ENCODE peak calls at places on chromosome 17, in five cellular contexts. B is BE2C; K is RWPE1; O is progenitor cell of endocrine pancreas; E is CD4-positive, alpha-beta T cell. A is an unnamed sample.

GRCh38 chr17:74407384-74407783 is 24.5 kb upstream of the GPRC5C start:
- DNase-seq in B (no peak), K (no peak), O (no peak), E (no peak), A (no peak)

GRCh38 chr17:30113213-30113612 is 3.4 kb upstream of the NSRP1 start:
- DNase-seq in K (no peak), E (no peak), B (no peak), O (no peak), A (no peak)

GRCh38 chr17:59707182-59707970 is at the start of the genes PTRH2 and VMP1:
- DNase-seq in E (peak), K (peak), B (peak), O (peak), A (peak)

GRCh38 chr17:17670701-17671319 is 10.4 kb upstream of the RAI1 start:
- DNase-seq in E (no peak), O (no peak), B (no peak), K (no peak), A (no peak)

GRCh38 chr17:56976941-56977570 is 875 bp upstream of the SCPEP1 start:
- DNase-seq in B (no peak), O (no peak), E (no peak), K (no peak), A (no peak)

GRCh38 chr17:79338589-79338988 is 264.0 kb downstream of the ENGASE start:
- DNase-seq in E (no peak), O (no peak), B (no peak), K (peak), A (no peak)

GRCh38 chr17:78996781-78997201 is 12.8 kb downstream of the CANT1 start:
- DNase-seq in K (no peak), E (no peak), O (no peak), B (no peak), A (no peak)

GRCh38 chr17:8189041-8189710 is 804 bp downstream of the BORCS6 start:
- DNase-seq in E (no peak), O (peak), K (no peak), B (peak), A (peak)

GRCh38 chr17:9517396-9517795 is 58.2 kb downstream of the STX8 start:
- DNase-seq in K (no peak), O (no peak), E (peak), B (no peak), A (no peak)

GRCh38 chr17:39101139-39101538 is 50.3 kb downstream of the PLXDC1 start:
- DNase-seq in B (no peak), E (no peak), K (no peak), O (no peak), A (no peak)

GRCh38 chr17:82202981-82203380 is 9.7 kb downstream of the CCDC57 start:
- DNase-seq in B (no peak), O (no peak), K (no peak), E (no peak), A (no peak)

GRCh38 chr17:14833201-14833773 is 431.8 kb downstream of the PMP22 start:
- DNase-seq in B (no peak), E (no peak), K (no peak), O (no peak), A (no peak)

GRCh38 chr17:14211778-14212177 is 24.9 kb downstream of the CDRT15 start:
- DNase-seq in O (no peak), B (no peak), K (no peak), E (peak), A (peak)

GRCh38 chr17:77493238-77493812 is 352.6 kb downstream of the SEC14L1 start:
- DNase-seq in O (no peak), K (no peak), B (peak), E (no peak), A (no peak)

GRCh38 chr17:39461911-39462641 is 790 bp downstream of the CDK12 start:
- DNase-seq in B (peak), K (peak), E (peak), O (no peak), A (peak)

GRCh38 chr17:63838586-63839184 is 3.8 kb downstream of the SMARCD2 start:
- DNase-seq in B (peak), E (no peak), K (peak), O (no peak), A (no peak)

GRCh38 chr17:77959216-77959925 is 868 bp downstream of the TNRC6C start:
- DNase-seq in E (peak), K (peak), B (peak), O (no peak), A (peak)

GRCh38 chr17:29747660-29748059 is 124.9 kb upstream of the CORO6 start:
- DNase-seq in B (no peak), O (no peak), K (no peak), E (no peak), A (no peak)

GRCh38 chr17:54948380-54948779 is 20.1 kb downstream of the COX11 start:
- DNase-seq in K (peak), O (no peak), E (no peak), B (no peak), A (no peak)

GRCh38 chr17:74295625-74296547 is 21.9 kb downstream of the DNAI2 start:
- DNase-seq in O (no peak), B (no peak), K (no peak), E (no peak), A (no peak)

GRCh38 chr17:78351449-78352006 is 8.3 kb downstream of the SOCS3 start:
- DNase-seq in B (peak), K (peak), E (no peak), O (no peak), A (no peak)

GRCh38 chr17:82882715-82883446 is 43.1 kb upstream of the ZNF750 start:
- DNase-seq in O (no peak), E (peak), B (no peak), K (no peak), A (peak)

GRCh38 chr17:35467824-35468223 is 19.3 kb upstream of the SLFN13 start:
- DNase-seq in B (no peak), O (no peak), E (peak), K (no peak), A (peak)

GRCh38 chr17:35947156-35947585 is 3.7 kb upstream of the LYZL6 start:
- DNase-seq in O (peak), B (peak), K (peak), E (peak), A (peak)

GRCh38 chr17:28763137-28763799 is 19.5 kb downstream of the TRAF4 start:
- DNase-seq in B (no peak), E (no peak), K (no peak), O (no peak), A (no peak)

GRCh38 chr17:6994118-6994598 is 1.7 kb upstream of the ALOX12 start:
- DNase-seq in E (no peak), O (no peak), B (no peak), K (no peak), A (no peak)

GRCh38 chr17:40597168-40598020 is 32.1 kb upstream of the CCR7 start:
- DNase-seq in E (no peak), B (no peak), O (no peak), K (no peak), A (no peak)

GRCh38 chr17:82887255-82888164 is 47.7 kb upstream of the ZNF750 start:
- DNase-seq in K (no peak), E (no peak), O (no peak), B (no peak), A (no peak)

GRCh38 chr17:33667052-33667509 is 374.0 kb upstream of the ASIC2 start:
- DNase-seq in B (no peak), K (peak), O (no peak), E (peak), A (no peak)

GRCh38 chr17:81726004-81726403 is 13.9 kb downstream of the SLC25A10 start:
- DNase-seq in K (no peak), E (no peak), B (no peak), O (no peak), A (no peak)

GRCh38 chr17:57968456-57968855 is 13.2 kb upstream of the CUEDC1 start:
- DNase-seq in K (no peak), B (no peak), E (no peak), O (no peak), A (no peak)

GRCh38 chr17:48575066-48575582 is 3.0 kb downstream of the HOXB4 start:
- DNase-seq in B (no peak), K (no peak), O (no peak), E (no peak), A (no peak)

GRCh38 chr17:49402706-49403105 is 12.0 kb downstream of the PHB1 start:
- DNase-seq in B (no peak), E (no peak), O (no peak), K (no peak), A (no peak)

GRCh38 chr17:72661093-72661944 is 431.2 kb downstream of the SLC39A11 start:
- DNase-seq in O (no peak), E (no peak), K (peak), B (peak), A (no peak)

GRCh38 chr17:79785900-79786810 is 8.2 kb downstream of the CBX2 start:
- DNase-seq in B (no peak), E (no peak), O (no peak), K (no peak), A (no peak)

GRCh38 chr17:69466451-69466850 is 52.0 kb downstream of the MAP2K6 start:
- DNase-seq in B (no peak), E (no peak), K (no peak), O (no peak), A (no peak)

GRCh38 chr17:75691371-75692290 is 24.5 kb downstream of the SAP30BP start:
- DNase-seq in E (no peak), O (no peak), K (no peak), B (no peak), A (no peak)

GRCh38 chr17:58615768-58616659 is 75.8 kb downstream of the TEX14 start:
- DNase-seq in E (no peak), B (no peak), O (no peak), K (no peak), A (no peak)

GRCh38 chr17:80774643-80775281 is 216.9 kb upstream of the CHMP6 start:
- DNase-seq in K (no peak), B (peak), O (no peak), E (peak), A (no peak)

GRCh38 chr17:41930009-41930832 is at the start of gene ODAD4:
- DNase-seq in K (peak), E (peak), O (peak), B (peak), A (peak)
- TF ChIP-seq CTCF in K (no peak), E (peak), O (peak), B (peak), A (peak)

GRCh38 chr17:37048806-37049205 is 100.1 kb downstream of the AATF start:
- DNase-seq in E (no peak), K (no peak), O (no peak), B (no peak), A (no peak)

GRCh38 chr17:37041931-37042330 is 93.2 kb downstream of the AATF start:
- DNase-seq in O (no peak), K (no peak), B (no peak), E (no peak), A (no peak)

GRCh38 chr17:37043201-37043600 is 94.4 kb downstream of the AATF start:
- DNase-seq in O (no peak), B (no peak), K (no peak), E (no peak), A (no peak)

GRCh38 chr17:37047631-37048104 is 98.9 kb downstream of the AATF start:
- DNase-seq in O (peak), K (peak), B (peak), E (peak), A (peak)

GRCh38 chr17:37045271-37045946 is 96.7 kb downstream of the AATF start:
- DNase-seq in O (no peak), K (no peak), E (no peak), B (no peak), A (no peak)
- TF ChIP-seq CTCF in O (no peak), K (no peak), E (no peak), B (no peak), A (no peak)

GRCh38 chr17:20155258-20156195 is 146.4 kb downstream of the SPECC1 start:
- DNase-seq in E (peak), K (peak), B (peak), O (peak), A (peak)
- TF ChIP-seq CTCF in E (no peak), K (no peak), B (no peak), O (peak), A (no peak)

DNA sequence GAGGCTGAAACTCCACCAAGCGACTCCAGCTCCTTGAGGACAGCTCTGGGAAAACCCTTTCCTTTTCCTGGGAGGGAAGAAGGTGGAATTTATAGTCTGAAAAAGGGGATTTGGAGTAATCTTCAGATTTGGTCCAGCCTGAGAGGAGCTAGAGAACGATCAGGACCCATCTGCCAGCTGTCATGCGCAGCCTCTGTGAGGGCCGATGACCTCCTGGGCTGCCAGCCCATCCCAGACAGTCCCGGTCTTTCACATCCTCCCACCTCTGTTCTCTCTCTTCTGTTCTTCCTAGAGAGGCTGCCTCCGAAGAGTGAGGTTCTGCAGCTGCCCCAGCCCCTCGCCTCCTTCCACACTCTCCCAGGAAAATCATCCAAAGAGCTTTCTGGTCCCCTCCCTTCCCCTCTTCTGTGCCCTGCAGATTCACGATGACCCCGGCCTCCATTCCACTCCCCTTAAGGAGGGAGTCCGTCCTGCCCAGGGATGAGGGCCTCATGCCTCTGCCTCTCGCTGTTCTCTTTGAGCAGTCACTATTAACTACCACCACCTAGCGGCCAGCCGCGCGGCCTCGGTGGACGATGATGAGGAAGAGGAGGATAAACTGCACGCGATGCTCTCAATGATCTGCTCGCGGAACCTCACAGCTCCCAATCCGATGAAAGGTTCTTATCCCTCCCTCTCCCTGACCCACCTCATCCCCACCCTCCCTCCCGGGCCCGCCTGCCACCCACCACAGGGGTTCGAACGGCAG is 29.6 kb downstream of the SGSM2 start:
- DNase-seq in K (no peak), B (peak), O (no peak), E (no peak), A (no peak)
- TF ChIP-seq CTCF in K (no peak), B (peak), O (peak), E (no peak), A (no peak)

DNA sequence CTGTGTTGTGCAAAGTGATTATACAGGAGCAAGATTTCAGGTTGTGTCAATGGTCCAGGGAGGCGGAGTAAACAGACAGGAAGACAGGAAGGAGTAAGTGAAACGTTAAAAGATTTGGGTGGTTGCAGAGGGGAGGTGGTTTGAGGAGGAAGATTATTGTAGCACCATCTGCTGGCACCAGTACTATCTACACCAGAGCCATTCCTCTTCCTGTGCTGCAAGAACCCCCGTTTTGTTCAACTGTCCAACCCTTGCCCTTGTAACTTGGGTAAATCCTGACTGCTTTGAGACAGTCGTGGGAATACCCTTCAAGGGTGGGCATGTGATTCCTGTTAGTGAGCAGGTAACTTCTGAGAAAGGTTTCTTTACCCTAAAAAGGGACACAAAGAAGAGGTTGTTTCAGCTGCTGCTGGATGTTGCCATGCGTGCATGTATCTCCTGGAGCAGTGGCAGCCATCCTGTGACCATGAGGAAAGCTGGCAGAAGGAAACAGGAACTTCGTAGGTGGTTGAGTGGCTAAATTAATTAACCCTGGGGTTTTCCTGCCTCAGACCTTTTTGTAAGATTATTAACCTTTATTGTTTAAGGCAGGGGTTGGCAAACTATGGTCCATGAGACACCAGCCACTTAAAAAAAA is 124.1 kb downstream of the PRKCA start:
- DNase-seq in K (no peak), E (peak), O (no peak), B (no peak), A (no peak)
- TF ChIP-seq CTCF in K (no peak), E (peak), O (no peak), B (peak), A (peak)

A was measured in natural killer cell.